ENCODE peak calls at places on chromosomes 6 and 20, in six cellular contexts. One of them, this sample, is unnamed.

GRCh38 chr6:31643818-31644454 is 8.5 kb downstream of the BAG6 start:
- DNase-seq in SK-N-SH: no peak
- DNase-seq in PC-3: no peak
- DNase-seq in HCT116: no peak
- DNase-seq in MM.1S: no peak
- DNase-seq in Karpas-422: no peak
- DNase-seq in this sample: no peak

GRCh38 chr20:5222919-5223634 is 93.7 kb downstream of the PROKR2 start:
- DNase-seq in SK-N-SH: no peak
- DNase-seq in PC-3: peak; percentile 83
- DNase-seq in HCT116: peak; percentile 18
- DNase-seq in MM.1S: peak; percentile 56
- DNase-seq in Karpas-422: peak; percentile 88
- DNase-seq in this sample: peak; percentile 77

GRCh38 chr20:17697171-17697570 is 2.6 kb upstream of the BANF2 start:
- DNase-seq in SK-N-SH: no peak
- DNase-seq in PC-3: no peak
- DNase-seq in HCT116: no peak
- DNase-seq in MM.1S: no peak
- DNase-seq in Karpas-422: no peak
- DNase-seq in this sample: no peak

GRCh38 chr6:82396964-82397761 is 33.5 kb downstream of the TPBG start:
- DNase-seq in SK-N-SH: no peak
- DNase-seq in PC-3: peak; percentile 93
- DNase-seq in HCT116: peak; percentile 89
- DNase-seq in MM.1S: peak; percentile 36
- DNase-seq in Karpas-422: no peak
- DNase-seq in this sample: peak; percentile 95

GRCh38 chr6:100232791-100233573 is 231.7 kb downstream of the SIM1 start:
- DNase-seq in SK-N-SH: no peak
- DNase-seq in PC-3: peak; percentile 55
- DNase-seq in HCT116: no peak
- DNase-seq in MM.1S: no peak
- DNase-seq in Karpas-422: no peak
- DNase-seq in this sample: no peak

GRCh38 chr20:1775117-1775516 is 117.5 kb upstream of the SIRPG start:
- DNase-seq in SK-N-SH: no peak
- DNase-seq in PC-3: peak; percentile 79
- DNase-seq in HCT116: no peak
- DNase-seq in MM.1S: no peak
- DNase-seq in Karpas-422: no peak
- DNase-seq in this sample: peak; percentile 83

GRCh38 chr6:167429353-167429752 is 104.5 kb downstream of the TTLL2 start:
- DNase-seq in SK-N-SH: no peak
- DNase-seq in PC-3: no peak
- DNase-seq in HCT116: no peak
- DNase-seq in MM.1S: no peak
- DNase-seq in Karpas-422: no peak
- DNase-seq in this sample: no peak

GRCh38 chr6:79869184-79869583 is 78.2 kb downstream of the ELOVL4 start:
- DNase-seq in SK-N-SH: no peak
- DNase-seq in PC-3: no peak
- DNase-seq in HCT116: no peak
- DNase-seq in MM.1S: no peak
- DNase-seq in Karpas-422: no peak
- DNase-seq in this sample: no peak

GRCh38 chr6:36597775-36598174 is 3.6 kb downstream of the SRSF3 start:
- DNase-seq in SK-N-SH: no peak
- DNase-seq in PC-3: no peak
- DNase-seq in HCT116: no peak
- DNase-seq in MM.1S: no peak
- DNase-seq in Karpas-422: no peak
- DNase-seq in this sample: no peak

GRCh38 chr6:134111062-134111677 is 58.7 kb upstream of the SLC2A12 start:
- DNase-seq in SK-N-SH: peak; percentile 64
- DNase-seq in PC-3: peak; percentile 77
- DNase-seq in HCT116: peak; percentile 58
- DNase-seq in MM.1S: peak; percentile 78
- DNase-seq in Karpas-422: peak; percentile 90
- DNase-seq in this sample: peak; percentile 79

GRCh38 chr6:154161689-154162088 is 122.6 kb downstream of the OPRM1 start:
- DNase-seq in SK-N-SH: no peak
- DNase-seq in PC-3: no peak
- DNase-seq in HCT116: no peak
- DNase-seq in MM.1S: peak; percentile 40
- DNase-seq in Karpas-422: no peak
- DNase-seq in this sample: no peak

GRCh38 chr20:40255368-40255767 is 433.7 kb downstream of the MAFB start:
- DNase-seq in SK-N-SH: no peak
- DNase-seq in PC-3: no peak
- DNase-seq in HCT116: no peak
- DNase-seq in MM.1S: no peak
- DNase-seq in Karpas-422: no peak
- DNase-seq in this sample: peak; percentile 61

GRCh38 chr6:44504321-44504761 is 116.8 kb downstream of the CDC5L start:
- DNase-seq in SK-N-SH: no peak
- DNase-seq in PC-3: no peak
- DNase-seq in HCT116: no peak
- DNase-seq in MM.1S: no peak
- DNase-seq in Karpas-422: no peak
- DNase-seq in this sample: no peak

GRCh38 chr6:44507014-44507413 is 119.5 kb downstream of the CDC5L start:
- DNase-seq in SK-N-SH: no peak
- DNase-seq in PC-3: no peak
- DNase-seq in HCT116: no peak
- DNase-seq in MM.1S: no peak
- DNase-seq in Karpas-422: no peak
- DNase-seq in this sample: no peak

GRCh38 chr6:44500074-44500473 is 112.6 kb downstream of the CDC5L start:
- DNase-seq in SK-N-SH: no peak
- DNase-seq in PC-3: no peak
- DNase-seq in HCT116: no peak
- DNase-seq in MM.1S: no peak
- DNase-seq in Karpas-422: no peak
- DNase-seq in this sample: no peak

GRCh38 chr6:44505751-44506150 is 118.2 kb downstream of the CDC5L start:
- DNase-seq in SK-N-SH: no peak
- DNase-seq in PC-3: no peak
- DNase-seq in HCT116: no peak
- DNase-seq in MM.1S: no peak
- DNase-seq in Karpas-422: no peak
- DNase-seq in this sample: no peak

GRCh38 chr6:44503471-44503870 is 116.0 kb downstream of the CDC5L start:
- DNase-seq in SK-N-SH: no peak
- DNase-seq in PC-3: no peak
- DNase-seq in HCT116: no peak
- DNase-seq in MM.1S: no peak
- DNase-seq in Karpas-422: no peak
- DNase-seq in this sample: no peak
- H3K9me2 ChIP-seq in SK-N-SH: no peaks in the 10 kb centered on the region
- H3K9me2 ChIP-seq in PC-3: peaks cover 4% of the 10 kb centered on the region
- H3K9me2 ChIP-seq in HCT116: no peaks in the 10 kb centered on the region
- H3K9me2 ChIP-seq in MM.1S: no peaks in the 10 kb centered on the region
- H3K9me2 ChIP-seq in Karpas-422: no peaks in the 10 kb centered on the region
- H3K9me2 ChIP-seq in this sample: no peaks in the 10 kb centered on the region

GRCh38 chr6:116447052-116447451 is 14.1 kb upstream of the CALHM6 start:
- DNase-seq in SK-N-SH: no peak
- DNase-seq in PC-3: peak; percentile 37
- DNase-seq in HCT116: no peak
- DNase-seq in MM.1S: no peak
- DNase-seq in Karpas-422: no peak
- DNase-seq in this sample: no peak
- H3K27ac ChIP-seq in SK-N-SH: no peak overlapping the region
- H3K27ac ChIP-seq in PC-3: peak overlapping the region; percentile 80
- H3K27ac ChIP-seq in HCT116: no peak overlapping the region
- H3K27ac ChIP-seq in MM.1S: no peak overlapping the region
- H3K27ac ChIP-seq in Karpas-422: no peak overlapping the region
- H3K27ac ChIP-seq in this sample: peak overlapping the region; percentile 84

DNA sequence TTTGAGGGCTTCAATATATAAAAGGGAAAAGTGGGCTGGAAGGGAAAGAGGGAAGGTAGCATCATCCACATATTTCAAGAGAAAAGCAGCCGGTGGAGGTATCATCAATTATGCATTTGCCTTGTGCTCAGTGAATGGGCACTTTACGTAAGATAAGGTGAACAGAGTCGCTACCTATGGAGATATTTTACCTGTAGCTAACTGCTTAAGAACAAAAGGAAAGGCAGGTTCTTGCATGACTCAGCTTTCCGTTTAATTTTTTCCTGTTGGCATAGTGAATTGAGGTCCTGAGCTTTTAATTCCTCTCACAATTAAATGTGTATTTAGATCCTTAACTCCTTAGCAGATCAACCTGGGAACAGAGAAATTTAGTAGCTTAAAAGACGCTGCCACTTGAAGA is 25.5 kb upstream of the PLCB4 start:
- DNase-seq in SK-N-SH: no peak
- DNase-seq in PC-3: peak; percentile 41
- DNase-seq in HCT116: no peak
- DNase-seq in MM.1S: no peak
- DNase-seq in Karpas-422: no peak
- DNase-seq in this sample: no peak
- H3K9ac ChIP-seq in SK-N-SH: no peak overlapping the region
- H3K9ac ChIP-seq in PC-3: no peak overlapping the region
- H3K9ac ChIP-seq in HCT116: no peak overlapping the region
- H3K9ac ChIP-seq in MM.1S: no peak overlapping the region
- H3K9ac ChIP-seq in Karpas-422: no peak overlapping the region
- H3K9ac ChIP-seq in this sample: no peak overlapping the region

GRCh38 chr6:107616776-107617175 is 126.9 kb downstream of the SOBP start:
- DNase-seq in SK-N-SH: peak; percentile 64
- DNase-seq in PC-3: no peak
- DNase-seq in HCT116: no peak
- DNase-seq in MM.1S: no peak
- DNase-seq in Karpas-422: no peak
- DNase-seq in this sample: no peak
- H3K9me2 ChIP-seq in SK-N-SH: no peaks in the 10 kb centered on the region
- H3K9me2 ChIP-seq in PC-3: no peaks in the 10 kb centered on the region
- H3K9me2 ChIP-seq in HCT116: no peaks in the 10 kb centered on the region
- H3K9me2 ChIP-seq in MM.1S: no peaks in the 10 kb centered on the region
- H3K9me2 ChIP-seq in Karpas-422: no peaks in the 10 kb centered on the region
- H3K9me2 ChIP-seq in this sample: no peaks in the 10 kb centered on the region

This sample was measured in GM23248.